ENCODE peak calls at places on chromosome 15, in seven cellular contexts. One of them, this sample, is unnamed. For H3K9me3, the result is how much of the 10 kb centered on the place peaks cover.

GRCh38 chr15:33142708-33143107 is 51.8 kb downstream of the FMN1 start:
- DNase-seq in Peyer's patch: no peak
- DNase-seq in cardiac muscle cell: no peak
- DNase-seq in left ventricle myocardium inferior: no peak
- DNase-seq in stomach: no peak
- DNase-seq in CD4-positive, alpha-beta T cell: no peak
- DNase-seq in heart right ventricle: no peak
- DNase-seq in this sample: no peak

GRCh38 chr15:100824211-100824610 is 55.4 kb upstream of the ALDH1A3 start:
- DNase-seq in Peyer's patch: no peak
- DNase-seq in cardiac muscle cell: no peak
- DNase-seq in left ventricle myocardium inferior: no peak
- DNase-seq in stomach: no peak
- DNase-seq in CD4-positive, alpha-beta T cell: no peak
- DNase-seq in heart right ventricle: no peak
- DNase-seq in this sample: no peak

GRCh38 chr15:29424118-29424517 is 154.5 kb upstream of the NSMCE3 start:
- DNase-seq in Peyer's patch: no peak
- DNase-seq in cardiac muscle cell: no peak
- DNase-seq in left ventricle myocardium inferior: no peak
- DNase-seq in stomach: no peak
- DNase-seq in CD4-positive, alpha-beta T cell: no peak
- DNase-seq in heart right ventricle: no peak
- DNase-seq in this sample: no peak

GRCh38 chr15:29871401-29871800 is 49.1 kb upstream of the TJP1 start:
- DNase-seq in Peyer's patch: no peak
- DNase-seq in cardiac muscle cell: no peak
- DNase-seq in left ventricle myocardium inferior: peak
- DNase-seq in stomach: no peak
- DNase-seq in CD4-positive, alpha-beta T cell: no peak
- DNase-seq in heart right ventricle: peak
- DNase-seq in this sample: peak

GRCh38 chr15:57784081-57784488 is 77.6 kb downstream of the POLR2M start:
- DNase-seq in Peyer's patch: no peak
- DNase-seq in cardiac muscle cell: peak
- DNase-seq in left ventricle myocardium inferior: peak
- DNase-seq in stomach: no peak
- DNase-seq in CD4-positive, alpha-beta T cell: no peak
- DNase-seq in heart right ventricle: peak
- DNase-seq in this sample: peak

GRCh38 chr15:43230640-43231115 is 9.9 kb upstream of the EPB42 start:
- DNase-seq in Peyer's patch: no peak
- DNase-seq in cardiac muscle cell: peak
- DNase-seq in left ventricle myocardium inferior: no peak
- DNase-seq in stomach: no peak
- DNase-seq in CD4-positive, alpha-beta T cell: no peak
- DNase-seq in heart right ventricle: no peak
- DNase-seq in this sample: no peak

GRCh38 chr15:64938192-64938591 is 26.5 kb downstream of the ANKDD1A start:
- DNase-seq in Peyer's patch: no peak
- DNase-seq in cardiac muscle cell: peak
- DNase-seq in left ventricle myocardium inferior: no peak
- DNase-seq in stomach: no peak
- DNase-seq in CD4-positive, alpha-beta T cell: no peak
- DNase-seq in heart right ventricle: no peak
- DNase-seq in this sample: no peak

GRCh38 chr15:75307778-75308390 is 25.2 kb downstream of the GOLGA6D start:
- DNase-seq in Peyer's patch: peak
- DNase-seq in cardiac muscle cell: peak
- DNase-seq in left ventricle myocardium inferior: no peak
- DNase-seq in stomach: peak
- DNase-seq in CD4-positive, alpha-beta T cell: no peak
- DNase-seq in heart right ventricle: no peak
- DNase-seq in this sample: no peak

GRCh38 chr15:42306681-42307080 is 33.4 kb upstream of the TMEM87A start:
- DNase-seq in Peyer's patch: no peak
- DNase-seq in cardiac muscle cell: no peak
- DNase-seq in left ventricle myocardium inferior: no peak
- DNase-seq in stomach: no peak
- DNase-seq in CD4-positive, alpha-beta T cell: no peak
- DNase-seq in heart right ventricle: no peak
- DNase-seq in this sample: no peak

GRCh38 chr15:48058371-48058770 is 62.4 kb upstream of the SLC24A5 start:
- DNase-seq in Peyer's patch: no peak
- DNase-seq in cardiac muscle cell: no peak
- DNase-seq in left ventricle myocardium inferior: no peak
- DNase-seq in stomach: no peak
- DNase-seq in CD4-positive, alpha-beta T cell: no peak
- DNase-seq in heart right ventricle: no peak
- DNase-seq in this sample: no peak

GRCh38 chr15:48433226-48433886 is 102.1 kb downstream of the DUT start:
- DNase-seq in Peyer's patch: no peak
- DNase-seq in cardiac muscle cell: no peak
- DNase-seq in left ventricle myocardium inferior: no peak
- DNase-seq in stomach: no peak
- DNase-seq in CD4-positive, alpha-beta T cell: no peak
- DNase-seq in heart right ventricle: no peak
- DNase-seq in this sample: no peak

GRCh38 chr15:82039871-82040270 is 5.9 kb downstream of the MEX3B start:
- DNase-seq in Peyer's patch: no peak
- DNase-seq in cardiac muscle cell: no peak
- DNase-seq in left ventricle myocardium inferior: no peak
- DNase-seq in stomach: no peak
- DNase-seq in CD4-positive, alpha-beta T cell: no peak
- DNase-seq in heart right ventricle: no peak
- DNase-seq in this sample: no peak

GRCh38 chr15:80536231-80536630 is 132.0 kb downstream of the ARNT2 start:
- DNase-seq in Peyer's patch: no peak
- DNase-seq in cardiac muscle cell: no peak
- DNase-seq in left ventricle myocardium inferior: no peak
- DNase-seq in stomach: no peak
- DNase-seq in CD4-positive, alpha-beta T cell: no peak
- DNase-seq in heart right ventricle: no peak
- DNase-seq in this sample: no peak

GRCh38 chr15:72859023-72859756 is 75.6 kb upstream of the ADPGK start:
- DNase-seq in Peyer's patch: peak
- DNase-seq in cardiac muscle cell: no peak
- DNase-seq in left ventricle myocardium inferior: no peak
- DNase-seq in stomach: no peak
- DNase-seq in CD4-positive, alpha-beta T cell: no peak
- DNase-seq in heart right ventricle: no peak
- DNase-seq in this sample: no peak

GRCh38 chr15:40069178-40070165 is 30.5 kb upstream of the SRP14 start:
- DNase-seq in Peyer's patch: peak
- DNase-seq in cardiac muscle cell: peak
- DNase-seq in left ventricle myocardium inferior: peak
- DNase-seq in stomach: peak
- DNase-seq in CD4-positive, alpha-beta T cell: no peak
- DNase-seq in heart right ventricle: peak
- DNase-seq in this sample: peak

GRCh38 chr15:55823699-55824098 is 80.7 kb upstream of the PRTG start:
- DNase-seq in Peyer's patch: no peak
- DNase-seq in cardiac muscle cell: peak
- DNase-seq in left ventricle myocardium inferior: no peak
- DNase-seq in stomach: no peak
- DNase-seq in CD4-positive, alpha-beta T cell: no peak
- DNase-seq in heart right ventricle: peak
- DNase-seq in this sample: no peak

GRCh38 chr15:50431204-50431603 is 7.0 kb downstream of the USP8 start:
- DNase-seq in Peyer's patch: no peak
- DNase-seq in cardiac muscle cell: no peak
- DNase-seq in left ventricle myocardium inferior: no peak
- DNase-seq in stomach: no peak
- DNase-seq in CD4-positive, alpha-beta T cell: no peak
- DNase-seq in heart right ventricle: no peak
- DNase-seq in this sample: no peak

GRCh38 chr15:45618813-45619212 is 16.0 kb upstream of the SQOR start:
- DNase-seq in Peyer's patch: no peak
- DNase-seq in cardiac muscle cell: no peak
- DNase-seq in left ventricle myocardium inferior: no peak
- DNase-seq in stomach: no peak
- DNase-seq in CD4-positive, alpha-beta T cell: no peak
- DNase-seq in heart right ventricle: no peak
- DNase-seq in this sample: no peak
- TF ChIP-seq CTCF in Peyer's patch: no peak
- TF ChIP-seq CTCF in cardiac muscle cell: no peak
- TF ChIP-seq CTCF in left ventricle myocardium inferior: no peak
- TF ChIP-seq CTCF in stomach: no peak
- TF ChIP-seq CTCF in CD4-positive, alpha-beta T cell: no peak
- TF ChIP-seq CTCF in heart right ventricle: no peak
- TF ChIP-seq CTCF in this sample: no peak

DNA sequence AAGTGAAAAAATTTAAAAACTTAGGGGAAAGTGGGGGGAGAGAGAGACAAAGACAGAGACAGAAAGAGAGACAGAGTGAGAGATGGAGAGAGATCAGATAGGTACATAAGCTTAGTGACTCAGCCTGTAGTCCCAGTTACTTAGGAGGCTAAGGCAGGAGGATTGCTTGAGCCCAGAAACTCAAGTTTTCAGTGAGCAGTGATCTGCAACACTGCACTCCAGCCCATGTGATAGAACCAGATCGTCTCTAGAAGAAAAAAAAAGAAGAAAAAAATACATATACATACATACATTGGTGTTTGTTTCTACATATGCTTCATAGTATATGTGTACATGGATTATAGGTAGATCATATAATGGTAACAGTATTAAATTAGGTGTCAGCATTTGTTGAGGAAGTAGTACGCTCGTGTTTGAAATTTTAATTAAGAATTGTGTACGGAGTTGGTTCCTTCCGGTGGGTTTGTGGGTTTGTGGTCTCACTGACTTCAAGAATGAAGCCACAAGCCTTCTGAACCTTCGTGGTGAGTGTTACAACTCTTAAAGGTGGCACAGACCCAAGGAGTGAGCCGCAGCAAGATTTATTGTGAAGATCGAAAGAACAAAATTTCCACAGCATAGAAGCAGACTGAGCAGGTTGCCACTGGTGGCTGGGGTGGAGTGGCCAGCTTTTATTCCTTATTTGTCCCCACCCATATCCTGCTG is 38.3 kb upstream of the SNRPN start:
- DNase-seq in Peyer's patch: no peak
- DNase-seq in cardiac muscle cell: no peak
- DNase-seq in left ventricle myocardium inferior: no peak
- DNase-seq in stomach: no peak
- DNase-seq in CD4-positive, alpha-beta T cell: no peak
- DNase-seq in heart right ventricle: no peak
- DNase-seq in this sample: no peak
- H3K9me3 ChIP-seq in Peyer's patch: under half
- H3K9me3 ChIP-seq in cardiac muscle cell: under half
- H3K9me3 ChIP-seq in left ventricle myocardium inferior: under half
- H3K9me3 ChIP-seq in stomach: under half
- H3K9me3 ChIP-seq in CD4-positive, alpha-beta T cell: under half
- H3K9me3 ChIP-seq in heart right ventricle: under half
- H3K9me3 ChIP-seq in this sample: under half

DNA sequence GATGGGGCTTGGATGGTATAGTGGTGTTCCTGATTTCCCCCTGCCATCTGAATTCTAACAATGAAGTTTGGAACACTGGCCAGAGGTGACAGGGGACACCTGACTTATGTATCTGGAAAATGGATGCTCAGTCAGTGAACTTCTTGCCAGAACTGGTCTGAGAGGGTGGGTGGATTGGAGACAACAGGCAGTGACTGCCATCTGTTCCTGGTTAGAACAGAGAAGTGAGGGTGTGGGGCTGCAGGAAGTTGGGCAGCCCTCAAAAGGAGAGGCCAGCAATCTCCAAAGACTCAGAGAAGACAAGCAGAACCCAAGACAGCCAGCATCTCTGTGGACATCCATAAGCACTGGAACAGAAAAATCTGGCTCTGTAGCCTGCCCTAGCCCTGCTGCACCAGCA is 50.5 kb downstream of the ANP32A start:
- DNase-seq in Peyer's patch: no peak
- DNase-seq in cardiac muscle cell: no peak
- DNase-seq in left ventricle myocardium inferior: no peak
- DNase-seq in stomach: no peak
- DNase-seq in CD4-positive, alpha-beta T cell: no peak
- DNase-seq in heart right ventricle: no peak
- DNase-seq in this sample: no peak
- TF ChIP-seq CTCF in Peyer's patch: no peak
- TF ChIP-seq CTCF in cardiac muscle cell: no peak
- TF ChIP-seq CTCF in left ventricle myocardium inferior: no peak
- TF ChIP-seq CTCF in stomach: no peak
- TF ChIP-seq CTCF in CD4-positive, alpha-beta T cell: no peak
- TF ChIP-seq CTCF in heart right ventricle: no peak
- TF ChIP-seq CTCF in this sample: no peak

GRCh38 chr15:99369250-99369649 is 118.0 kb downstream of the LRRC28 start:
- DNase-seq in Peyer's patch: no peak
- DNase-seq in cardiac muscle cell: no peak
- DNase-seq in left ventricle myocardium inferior: no peak
- DNase-seq in stomach: no peak
- DNase-seq in CD4-positive, alpha-beta T cell: no peak
- DNase-seq in heart right ventricle: no peak
- DNase-seq in this sample: no peak

GRCh38 chr15:99366013-99366412 is 114.7 kb downstream of the LRRC28 start:
- DNase-seq in Peyer's patch: no peak
- DNase-seq in cardiac muscle cell: no peak
- DNase-seq in left ventricle myocardium inferior: no peak
- DNase-seq in stomach: no peak
- DNase-seq in CD4-positive, alpha-beta T cell: no peak
- DNase-seq in heart right ventricle: no peak
- DNase-seq in this sample: no peak

GRCh38 chr15:99368743-99369142 is 117.5 kb downstream of the LRRC28 start:
- DNase-seq in Peyer's patch: no peak
- DNase-seq in cardiac muscle cell: no peak
- DNase-seq in left ventricle myocardium inferior: no peak
- DNase-seq in stomach: no peak
- DNase-seq in CD4-positive, alpha-beta T cell: no peak
- DNase-seq in heart right ventricle: no peak
- DNase-seq in this sample: no peak

GRCh38 chr15:99371180-99372103 is 120.2 kb downstream of the LRRC28 start:
- DNase-seq in Peyer's patch: no peak
- DNase-seq in cardiac muscle cell: peak
- DNase-seq in left ventricle myocardium inferior: no peak
- DNase-seq in stomach: no peak
- DNase-seq in CD4-positive, alpha-beta T cell: no peak
- DNase-seq in heart right ventricle: no peak
- DNase-seq in this sample: no peak
- H3K9me3 ChIP-seq in Peyer's patch: under half
- H3K9me3 ChIP-seq in cardiac muscle cell: under half
- H3K9me3 ChIP-seq in left ventricle myocardium inferior: under half
- H3K9me3 ChIP-seq in stomach: under half
- H3K9me3 ChIP-seq in CD4-positive, alpha-beta T cell: under half
- H3K9me3 ChIP-seq in heart right ventricle: under half
- H3K9me3 ChIP-seq in this sample: under half

DNA sequence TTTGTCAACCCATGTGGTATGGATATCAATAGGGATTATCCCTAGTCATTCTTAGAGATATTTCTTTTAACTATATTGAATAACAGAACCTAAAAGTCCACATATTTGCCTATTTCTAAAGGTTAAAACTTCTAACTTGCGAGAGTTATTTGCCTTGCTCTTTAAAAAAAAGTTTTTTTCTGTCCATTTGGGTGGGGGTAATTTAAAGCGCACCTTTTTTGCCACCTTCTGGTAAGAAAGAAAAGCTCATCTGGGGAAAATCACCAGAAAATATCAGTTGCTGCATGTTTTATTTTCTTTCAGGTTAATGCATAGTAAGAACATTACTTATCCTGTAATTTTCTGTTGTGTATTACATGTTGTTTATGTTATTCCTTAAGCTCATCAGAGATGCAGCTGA is 242.0 kb upstream of the GOLGA6L4 start:
- DNase-seq in Peyer's patch: no peak
- DNase-seq in cardiac muscle cell: peak
- DNase-seq in left ventricle myocardium inferior: no peak
- DNase-seq in stomach: no peak
- DNase-seq in CD4-positive, alpha-beta T cell: no peak
- DNase-seq in heart right ventricle: no peak
- DNase-seq in this sample: no peak
- TF ChIP-seq CTCF in Peyer's patch: no peak
- TF ChIP-seq CTCF in cardiac muscle cell: peak
- TF ChIP-seq CTCF in left ventricle myocardium inferior: no peak
- TF ChIP-seq CTCF in stomach: no peak
- TF ChIP-seq CTCF in CD4-positive, alpha-beta T cell: no peak
- TF ChIP-seq CTCF in heart right ventricle: no peak
- TF ChIP-seq CTCF in this sample: no peak

This sample was measured in psoas muscle.